ENCODE peak calls at places on chromosomes 13 and 19, in five cellular contexts. One of them, this sample, is unnamed.

GRCh38 chr13:110648848-110649421 is 33.6 kb downstream of the NAXD start:
- DNase-seq in adrenal gland: no peak
- DNase-seq in stimulated activated CD4-positive, alpha-beta T cell treated with anti-CD3 and anti-CD28 coated beads, Interleukin-1b, Interleukin-23, amount 100 ng/mL, for 1 hour: no peak
- DNase-seq in upper lobe of right lung: no peak
- DNase-seq in substantia nigra: no peak
- DNase-seq in this sample: no peak

GRCh38 chr13:109818136-109818535 is 31.8 kb upstream of the IRS2 start:
- DNase-seq in adrenal gland: no peak
- DNase-seq in stimulated activated CD4-positive, alpha-beta T cell treated with anti-CD3 and anti-CD28 coated beads, Interleukin-1b, Interleukin-23, amount 100 ng/mL, for 1 hour: no peak
- DNase-seq in upper lobe of right lung: no peak
- DNase-seq in substantia nigra: no peak
- DNase-seq in this sample: no peak

GRCh38 chr19:44141191-44142013 is at the start of gene ZNF234:
- DNase-seq in adrenal gland: peak
- DNase-seq in stimulated activated CD4-positive, alpha-beta T cell treated with anti-CD3 and anti-CD28 coated beads, Interleukin-1b, Interleukin-23, amount 100 ng/mL, for 1 hour: peak
- DNase-seq in upper lobe of right lung: peak
- DNase-seq in substantia nigra: peak
- DNase-seq in this sample: peak

GRCh38 chr19:34481861-34482379 is 362 bp downstream of the WTIP start:
- DNase-seq in adrenal gland: peak
- DNase-seq in stimulated activated CD4-positive, alpha-beta T cell treated with anti-CD3 and anti-CD28 coated beads, Interleukin-1b, Interleukin-23, amount 100 ng/mL, for 1 hour: no peak
- DNase-seq in upper lobe of right lung: peak
- DNase-seq in substantia nigra: no peak
- DNase-seq in this sample: no peak

GRCh38 chr13:27276188-27276587 is 5.6 kb downstream of the RASL11A start:
- DNase-seq in adrenal gland: no peak
- DNase-seq in stimulated activated CD4-positive, alpha-beta T cell treated with anti-CD3 and anti-CD28 coated beads, Interleukin-1b, Interleukin-23, amount 100 ng/mL, for 1 hour: no peak
- DNase-seq in upper lobe of right lung: no peak
- DNase-seq in substantia nigra: no peak
- DNase-seq in this sample: no peak

GRCh38 chr13:74084375-74084902 is 49.8 kb downstream of the KLF12 start:
- DNase-seq in adrenal gland: no peak
- DNase-seq in stimulated activated CD4-positive, alpha-beta T cell treated with anti-CD3 and anti-CD28 coated beads, Interleukin-1b, Interleukin-23, amount 100 ng/mL, for 1 hour: no peak
- DNase-seq in upper lobe of right lung: no peak
- DNase-seq in substantia nigra: no peak
- DNase-seq in this sample: no peak

GRCh38 chr13:109297628-109298027 is 488.8 kb downstream of the IRS2 start:
- DNase-seq in adrenal gland: no peak
- DNase-seq in stimulated activated CD4-positive, alpha-beta T cell treated with anti-CD3 and anti-CD28 coated beads, Interleukin-1b, Interleukin-23, amount 100 ng/mL, for 1 hour: no peak
- DNase-seq in upper lobe of right lung: no peak
- DNase-seq in substantia nigra: no peak
- DNase-seq in this sample: no peak

GRCh38 chr13:40786568-40786996 is 2.8 kb upstream of the SLC25A15 start:
- DNase-seq in adrenal gland: peak
- DNase-seq in stimulated activated CD4-positive, alpha-beta T cell treated with anti-CD3 and anti-CD28 coated beads, Interleukin-1b, Interleukin-23, amount 100 ng/mL, for 1 hour: no peak
- DNase-seq in upper lobe of right lung: no peak
- DNase-seq in substantia nigra: no peak
- DNase-seq in this sample: no peak

GRCh38 chr19:18379803-18380747 is 5.9 kb upstream of the GDF15 start:
- DNase-seq in adrenal gland: peak
- DNase-seq in stimulated activated CD4-positive, alpha-beta T cell treated with anti-CD3 and anti-CD28 coated beads, Interleukin-1b, Interleukin-23, amount 100 ng/mL, for 1 hour: no peak
- DNase-seq in upper lobe of right lung: peak
- DNase-seq in substantia nigra: no peak
- DNase-seq in this sample: peak

GRCh38 chr19:55014714-55015113 is 23.4 kb downstream of the GP6 start:
- DNase-seq in adrenal gland: peak
- DNase-seq in stimulated activated CD4-positive, alpha-beta T cell treated with anti-CD3 and anti-CD28 coated beads, Interleukin-1b, Interleukin-23, amount 100 ng/mL, for 1 hour: no peak
- DNase-seq in upper lobe of right lung: no peak
- DNase-seq in substantia nigra: no peak
- DNase-seq in this sample: no peak

GRCh38 chr13:99983401-99984133 is 2.0 kb downstream of the ZIC2 start:
- DNase-seq in adrenal gland: no peak
- DNase-seq in stimulated activated CD4-positive, alpha-beta T cell treated with anti-CD3 and anti-CD28 coated beads, Interleukin-1b, Interleukin-23, amount 100 ng/mL, for 1 hour: no peak
- DNase-seq in upper lobe of right lung: no peak
- DNase-seq in substantia nigra: no peak
- DNase-seq in this sample: no peak

GRCh38 chr19:21463449-21464105 is 41.8 kb upstream of the ZNF429 start:
- DNase-seq in adrenal gland: peak
- DNase-seq in stimulated activated CD4-positive, alpha-beta T cell treated with anti-CD3 and anti-CD28 coated beads, Interleukin-1b, Interleukin-23, amount 100 ng/mL, for 1 hour: no peak
- DNase-seq in upper lobe of right lung: no peak
- DNase-seq in substantia nigra: no peak
- DNase-seq in this sample: peak

GRCh38 chr19:16944626-16945363 is 56.0 kb downstream of the F2RL3 start:
- DNase-seq in adrenal gland: no peak
- DNase-seq in stimulated activated CD4-positive, alpha-beta T cell treated with anti-CD3 and anti-CD28 coated beads, Interleukin-1b, Interleukin-23, amount 100 ng/mL, for 1 hour: no peak
- DNase-seq in upper lobe of right lung: no peak
- DNase-seq in substantia nigra: no peak
- DNase-seq in this sample: no peak

GRCh38 chr13:75368167-75368566 is 113.8 kb downstream of the TBC1D4 start:
- DNase-seq in adrenal gland: no peak
- DNase-seq in stimulated activated CD4-positive, alpha-beta T cell treated with anti-CD3 and anti-CD28 coated beads, Interleukin-1b, Interleukin-23, amount 100 ng/mL, for 1 hour: no peak
- DNase-seq in upper lobe of right lung: no peak
- DNase-seq in substantia nigra: no peak
- DNase-seq in this sample: no peak

GRCh38 chr19:18520848-18521691 is 800 bp downstream of the ELL start:
- DNase-seq in adrenal gland: no peak
- DNase-seq in stimulated activated CD4-positive, alpha-beta T cell treated with anti-CD3 and anti-CD28 coated beads, Interleukin-1b, Interleukin-23, amount 100 ng/mL, for 1 hour: no peak
- DNase-seq in upper lobe of right lung: peak
- DNase-seq in substantia nigra: no peak
- DNase-seq in this sample: no peak

GRCh38 chr19:13056052-13056660 is 46.5 kb downstream of the LYL1 start:
- DNase-seq in adrenal gland: no peak
- DNase-seq in stimulated activated CD4-positive, alpha-beta T cell treated with anti-CD3 and anti-CD28 coated beads, Interleukin-1b, Interleukin-23, amount 100 ng/mL, for 1 hour: no peak
- DNase-seq in upper lobe of right lung: peak
- DNase-seq in substantia nigra: no peak
- DNase-seq in this sample: peak

GRCh38 chr19:384801-385169 is 24.2 kb downstream of the C2CD4C start:
- DNase-seq in adrenal gland: no peak
- DNase-seq in stimulated activated CD4-positive, alpha-beta T cell treated with anti-CD3 and anti-CD28 coated beads, Interleukin-1b, Interleukin-23, amount 100 ng/mL, for 1 hour: no peak
- DNase-seq in upper lobe of right lung: no peak
- DNase-seq in substantia nigra: no peak
- DNase-seq in this sample: no peak

GRCh38 chr19:29001006-29001921 is 211.7 kb downstream of the UQCRFS1 start:
- DNase-seq in adrenal gland: no peak
- DNase-seq in stimulated activated CD4-positive, alpha-beta T cell treated with anti-CD3 and anti-CD28 coated beads, Interleukin-1b, Interleukin-23, amount 100 ng/mL, for 1 hour: no peak
- DNase-seq in upper lobe of right lung: peak
- DNase-seq in substantia nigra: no peak
- DNase-seq in this sample: no peak

GRCh38 chr13:48000559-48001126 is 430 bp downstream of the SUCLA2 start:
- DNase-seq in adrenal gland: peak
- DNase-seq in stimulated activated CD4-positive, alpha-beta T cell treated with anti-CD3 and anti-CD28 coated beads, Interleukin-1b, Interleukin-23, amount 100 ng/mL, for 1 hour: no peak
- DNase-seq in upper lobe of right lung: no peak
- DNase-seq in substantia nigra: no peak
- DNase-seq in this sample: no peak

GRCh38 chr13:113442354-113442984 is 10.8 kb downstream of the ADPRHL1 start:
- DNase-seq in adrenal gland: no peak
- DNase-seq in stimulated activated CD4-positive, alpha-beta T cell treated with anti-CD3 and anti-CD28 coated beads, Interleukin-1b, Interleukin-23, amount 100 ng/mL, for 1 hour: no peak
- DNase-seq in upper lobe of right lung: peak
- DNase-seq in substantia nigra: no peak
- DNase-seq in this sample: no peak

This sample was measured in lower lobe of right lung.